ENCODE peak calls at places on chromosomes 13 and 19, in eight cellular contexts. C is stimulated activated CD4-positive, alpha-beta T cell treated with anti-CD3 and anti-CD28 coated beads, Interleukin-1b, Interleukin-23, amount 100 ng/mL, for 4 hours; A is activated CD8-positive, alpha-beta T cell treated with anti-CD3 and anti-CD28 coated beads, Interleukin-2, amount 10 ng/mL, durations not matched to agents 7 days and 5 days; V is left lung; U is astrocyte; N is CD4-positive, CD25-positive, alpha-beta regulatory T cell; E is nephron progenitor cell; I is RWPE1. Z is an unnamed sample.

GRCh38 chr19:6424190-6424938 is at the start of gene KHSRP:
- DNase-seq in C (peak; percentile 25), A (peak; percentile 30), V (no peak), U (no peak), N (no peak), E (peak; percentile 44), I (peak; percentile 37), Z (peak; percentile 13)

GRCh38 chr13:98546402-98546801 is 30.5 kb downstream of the STK24 start:
- DNase-seq in C (no peak), A (no peak), V (no peak), U (no peak), N (no peak), E (no peak), I (no peak), Z (no peak)

GRCh38 chr13:23710366-23710765 is 140.2 kb downstream of the TNFRSF19 start:
- DNase-seq in C (no peak), A (no peak), V (no peak), U (no peak), N (no peak), E (no peak), I (no peak), Z (no peak)

GRCh38 chr13:97559030-97559429 is 125.1 kb downstream of the RAP2A start:
- DNase-seq in C (no peak), A (no peak), V (no peak), U (no peak), N (no peak), E (no peak), I (no peak), Z (no peak)

GRCh38 chr19:1350861-1351260 is 32.8 kb upstream of the NDUFS7 start:
- DNase-seq in C (no peak), A (no peak), V (no peak), U (no peak), N (no peak), E (no peak), I (no peak), Z (no peak)

GRCh38 chr13:20721454-20722357 is 18.2 kb downstream of the IL17D start:
- DNase-seq in C (no peak), A (peak; percentile 25), V (no peak), U (peak; percentile 49), N (no peak), E (peak; percentile 35), I (peak; percentile 49), Z (no peak)

GRCh38 chr19:46133777-46134231 is 9.3 kb upstream of the IGFL3 start:
- DNase-seq in C (no peak), A (no peak), V (no peak), U (peak; percentile 67), N (no peak), E (no peak), I (no peak), Z (no peak)

GRCh38 chr13:98527526-98527925 is 49.4 kb downstream of the STK24 start:
- DNase-seq in C (no peak), A (no peak), V (no peak), U (no peak), N (no peak), E (no peak), I (no peak), Z (no peak)

Z was measured in MG63.